ENCODE peak calls at places on chromosomes 2 and 18, in seven cellular contexts. M is adrenal gland, X is A549, E is BE2C, W is left ventricle myocardium inferior, O is spleen, L is OCI-LY7. J is an unnamed sample.

GRCh38 chr2:239368321-239368720 is 32.5 kb downstream of the HDAC4 start:
- DNase-seq in M (no peak), X (no peak), E (no peak), W (no peak), O (no peak), L (no peak), J (no peak)

GRCh38 chr2:36355157-36355889 is at the start of gene CRIM1:
- DNase-seq in M (peak), X (peak), E (peak), W (peak), O (peak), L (peak), J (peak)

GRCh38 chr2:96927420-96928171 is 57.7 kb upstream of the SEMA4C start:
- DNase-seq in M (no peak), X (no peak), E (no peak), W (peak), O (no peak), L (no peak), J (peak)

GRCh38 chr2:43222472-43223146 is 3.8 kb downstream of the ZFP36L2 start:
- DNase-seq in M (peak), X (no peak), E (no peak), W (no peak), O (peak), L (no peak), J (no peak)

GRCh38 chr2:144513388-144514100 is 6.4 kb downstream of the ZEB2 start:
- DNase-seq in M (peak), X (no peak), E (no peak), W (no peak), O (peak), L (no peak), J (peak)

GRCh38 chr2:100554788-100555407 is 7.9 kb upstream of the PDCL3 start:
- DNase-seq in M (peak), X (no peak), E (no peak), W (no peak), O (peak), L (no peak), J (no peak)

GRCh38 chr2:151570191-151570590 is 160.5 kb downstream of the RIF1 start:
- DNase-seq in M (no peak), X (no peak), E (no peak), W (no peak), O (no peak), L (no peak), J (no peak)

GRCh38 chr2:133506962-133507361 is 61.3 kb downstream of the NCKAP5 start:
- DNase-seq in M (no peak), X (no peak), E (peak), W (peak), O (no peak), L (no peak), J (no peak)

DNA sequence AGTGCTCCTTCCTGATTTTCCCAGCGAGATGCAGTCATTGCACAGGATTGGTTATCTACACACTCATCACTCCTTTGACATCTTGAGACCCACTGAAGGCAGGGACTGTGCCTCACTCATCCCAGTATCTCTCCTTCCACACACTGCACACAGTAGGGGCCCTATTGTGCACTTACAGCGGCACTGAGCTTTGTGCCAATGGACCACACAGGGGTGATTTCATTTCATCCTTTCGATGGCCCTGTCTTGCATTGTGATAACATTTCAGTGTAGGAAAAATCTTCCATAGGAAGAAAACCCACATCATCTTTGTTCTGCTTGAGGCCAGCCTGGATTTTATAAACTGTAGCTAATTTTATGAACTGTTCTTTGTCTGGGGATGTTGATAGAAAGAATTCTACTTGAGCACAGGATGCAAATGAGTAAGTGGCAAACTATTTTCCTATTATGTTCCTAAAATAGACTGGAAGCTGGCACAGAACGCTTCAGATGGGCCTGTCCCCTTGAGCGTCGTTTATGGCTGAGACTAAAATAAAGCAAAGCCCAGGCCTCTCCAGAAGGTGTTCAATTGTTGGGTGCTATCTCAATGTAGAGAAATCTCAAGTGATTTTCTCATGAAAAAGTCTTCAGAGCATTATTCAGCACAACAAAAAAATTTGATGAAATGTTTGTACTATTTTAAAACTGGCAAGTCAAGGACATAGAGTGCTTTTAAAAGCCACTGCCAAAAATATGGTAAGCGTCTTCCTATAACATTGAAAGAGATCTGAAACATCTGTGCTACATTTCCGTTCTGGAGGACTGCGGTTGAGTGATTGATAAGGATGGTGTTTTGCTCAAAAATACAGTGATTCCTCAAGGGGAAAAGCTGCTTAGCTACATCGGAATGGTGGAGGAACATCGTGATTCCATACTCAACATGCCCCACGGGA is 10.7 kb upstream of the LRRFIP1 start:
- DNase-seq in M (no peak), X (no peak), E (no peak), W (no peak), O (no peak), L (no peak), J (peak)
- H3K4me3 ChIP-seq in M (no peak), X (no peak), E (no peak), W (no peak), O (no peak), L (no peak), J (no peak)

GRCh38 chr18:59631583-59632181 is 65.5 kb downstream of the CCBE1 start:
- DNase-seq in M (peak), X (peak), E (no peak), W (no peak), O (no peak), L (peak), J (no peak)
- TF ChIP-seq CTCF in M (peak), X (peak), E (peak), W (peak), O (no peak), L (peak), J (peak)

GRCh38 chr2:240831594-240832204 is 11.7 kb upstream of the KIF1A start:
- DNase-seq in M (no peak), X (no peak), E (no peak), W (no peak), O (peak), L (no peak), J (no peak)
- H3K4me3 ChIP-seq in M (no peak), X (peak), E (peak), W (peak), O (peak), L (peak), J (no peak)

DNA sequence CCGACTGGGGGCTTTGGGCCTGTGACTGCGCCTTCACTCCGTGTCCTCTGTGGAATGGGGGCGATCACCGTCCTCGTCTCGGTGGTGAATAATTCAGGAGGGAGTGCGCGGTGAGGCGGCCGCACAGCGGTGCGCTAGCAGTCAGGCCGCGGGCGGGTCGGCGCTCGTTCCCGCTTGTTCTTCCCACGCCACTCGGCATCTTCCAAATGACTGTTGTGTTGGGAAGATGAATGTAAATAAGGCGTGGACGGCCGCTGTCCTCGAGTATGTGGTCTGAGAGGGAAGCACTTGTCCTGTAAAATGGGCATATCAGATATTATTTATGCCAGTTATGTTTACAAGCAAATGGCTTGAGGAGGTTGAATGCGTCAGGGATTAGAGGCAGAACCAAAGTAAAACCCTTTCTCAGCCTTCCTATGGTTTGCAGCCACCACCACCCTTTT is 607 bp upstream of the VPS4B start:
- DNase-seq in M (no peak), X (no peak), E (no peak), W (no peak), O (peak), L (no peak), J (no peak)
- TF ChIP-seq CTCF in M (peak), X (no peak), E (no peak), W (no peak), O (no peak), L (no peak), J (no peak)

GRCh38 chr2:66436546-66436945 is 1.6 kb downstream of the MEIS1 start:
- DNase-seq in M (no peak), X (no peak), E (no peak), W (no peak), O (no peak), L (no peak), J (no peak)
- H3K4me3 ChIP-seq in M (peak), X (no peak), E (peak), W (peak), O (peak), L (peak), J (peak)

GRCh38 chr18:47247036-47247832 is 4.2 kb downstream of the SKOR2 start:
- DNase-seq in M (no peak), X (no peak), E (no peak), W (no peak), O (no peak), L (no peak), J (no peak)
- TF ChIP-seq CTCF in M (no peak), X (no peak), E (no peak), W (peak), O (no peak), L (no peak), J (peak)

DNA sequence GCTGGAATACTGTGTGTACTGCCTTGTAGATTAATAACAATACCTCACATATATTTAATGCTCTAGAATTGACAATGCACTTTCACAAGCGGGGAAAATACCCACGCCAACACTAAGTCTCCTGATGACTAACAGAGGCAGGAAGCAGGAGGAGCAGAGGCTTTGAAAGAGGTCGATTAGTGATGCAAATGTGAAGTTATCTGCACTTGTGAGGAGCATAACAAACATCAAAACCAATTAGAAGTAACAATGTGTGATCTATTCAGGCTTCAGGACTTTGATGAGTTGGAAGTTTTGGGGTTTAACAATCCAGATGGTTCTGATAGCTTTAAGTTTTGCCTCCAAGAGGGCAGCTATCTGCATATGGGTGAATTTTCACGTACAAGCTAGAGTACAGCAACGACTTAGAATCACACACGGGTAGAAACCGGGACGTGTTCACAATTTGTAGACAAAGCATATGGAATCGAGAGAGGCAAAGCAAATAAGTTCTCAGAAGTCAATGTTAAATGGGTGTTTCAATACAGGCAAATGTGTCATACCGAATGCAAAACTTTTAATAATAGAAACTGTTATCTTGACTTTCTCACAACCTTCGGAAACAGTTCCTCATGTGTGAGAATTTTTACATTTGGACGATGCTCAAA is 114.5 kb downstream of the METTL8 start:
- DNase-seq in M (no peak), X (no peak), E (no peak), W (no peak), O (no peak), L (peak), J (no peak)
- H3K4me3 ChIP-seq in M (no peak), X (no peak), E (no peak), W (no peak), O (no peak), L (peak), J (no peak)

DNA sequence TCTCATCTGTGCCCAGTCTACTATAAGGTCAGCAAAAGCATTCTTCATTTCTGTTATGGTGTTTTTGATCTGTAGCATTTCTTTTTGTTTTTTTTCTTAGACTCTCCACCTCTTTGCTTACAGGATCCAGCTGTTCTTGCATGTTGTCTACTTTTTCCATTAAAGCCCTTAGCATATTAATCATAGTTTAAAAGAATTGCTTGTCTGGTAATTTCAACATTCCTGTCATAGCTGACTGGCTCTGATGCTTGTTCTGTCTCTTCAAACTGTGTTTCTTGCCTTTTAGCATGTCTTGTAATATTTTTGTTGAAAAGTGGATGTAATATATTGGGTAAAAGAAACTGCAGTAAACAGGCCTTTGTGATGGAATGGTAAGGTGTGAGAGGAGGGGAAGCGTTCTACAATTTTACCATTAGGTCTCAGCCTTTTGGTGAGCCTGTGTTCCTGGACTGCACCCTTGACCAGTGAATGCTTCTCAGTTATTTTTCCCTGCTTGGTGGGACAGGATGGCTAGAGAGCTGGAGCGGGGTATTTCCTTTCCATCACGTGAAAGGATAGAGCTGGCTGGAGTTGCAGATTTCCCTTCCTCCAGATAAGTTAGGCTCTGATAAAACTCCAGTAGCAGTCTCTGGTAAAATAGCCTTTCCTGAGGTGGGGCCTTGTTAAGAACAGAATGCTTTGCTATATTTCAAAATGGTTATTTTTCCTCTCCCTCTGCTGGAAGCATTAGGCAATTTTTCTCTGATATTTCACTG is 65.4 kb downstream of the PLA2R1 start:
- DNase-seq in M (no peak), X (no peak), E (no peak), W (no peak), O (no peak), L (no peak), J (no peak)
- TF ChIP-seq CTCF in M (no peak), X (no peak), E (no peak), W (no peak), O (no peak), L (no peak), J (no peak)

DNA sequence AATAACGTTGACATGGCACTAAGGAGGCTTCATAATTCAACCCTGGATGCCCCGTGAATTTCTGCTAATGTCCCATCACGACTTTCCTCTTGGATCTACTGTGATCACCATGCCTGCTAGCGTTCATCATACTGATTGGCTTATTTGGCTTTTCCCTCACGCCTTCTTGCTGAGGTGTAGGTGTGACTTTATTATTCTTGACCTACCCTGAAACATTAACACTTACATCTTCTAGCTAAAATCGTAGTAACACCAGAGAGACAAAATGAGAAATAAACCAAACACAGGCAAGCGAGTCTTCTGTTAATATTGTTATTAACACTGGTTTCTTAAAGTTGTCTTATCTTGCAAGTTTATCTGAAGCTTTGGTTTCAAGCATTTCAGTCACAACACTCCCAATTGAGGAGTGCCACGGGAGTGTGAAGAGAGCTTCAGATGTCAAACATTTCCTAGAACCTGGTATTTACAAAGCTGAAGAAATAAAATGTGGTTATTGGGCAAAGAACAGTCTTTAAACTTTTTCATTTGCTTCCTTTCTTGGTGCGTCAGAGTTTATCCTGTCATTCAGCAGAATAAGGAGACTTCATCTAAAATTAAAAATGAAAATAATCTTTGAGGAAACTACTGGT is 15.4 kb upstream of the STAT1 start:
- DNase-seq in M (no peak), X (no peak), E (no peak), W (no peak), O (no peak), L (no peak), J (no peak)
- H3K4me3 ChIP-seq in M (no peak), X (no peak), E (no peak), W (no peak), O (no peak), L (no peak), J (no peak)

DNA sequence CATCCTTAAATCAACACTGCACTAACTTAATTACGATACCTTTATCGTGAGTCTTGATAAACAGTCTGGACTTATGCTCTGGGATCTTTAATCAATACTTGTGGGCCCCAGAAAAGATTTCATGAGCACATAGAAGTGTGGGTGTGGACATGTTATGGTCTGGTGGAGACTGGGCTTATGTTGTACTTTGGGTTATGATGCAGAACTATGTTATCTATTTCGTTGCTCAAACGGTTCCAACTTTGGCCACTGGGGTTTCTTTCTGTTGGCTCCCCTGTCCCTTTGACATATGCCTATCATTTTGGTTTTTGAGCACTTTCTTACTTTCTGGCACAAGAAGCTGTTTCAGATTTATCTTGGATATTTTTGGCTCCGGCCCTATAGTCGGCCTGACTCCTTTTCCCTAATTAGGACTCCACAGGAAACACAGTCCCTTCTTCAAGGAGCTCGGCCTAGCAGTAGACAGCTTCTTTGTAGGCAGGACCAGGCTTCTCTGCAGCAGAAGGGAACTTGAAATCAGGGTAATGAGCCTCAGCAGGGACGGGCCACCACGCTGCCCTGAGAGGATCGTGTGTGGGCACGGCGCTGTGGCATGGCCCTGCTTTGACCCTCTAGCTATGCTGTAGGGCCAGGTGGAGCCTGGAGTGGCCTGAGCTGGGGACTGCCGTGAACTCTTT is 54.6 kb upstream of the TXNDC2 start:
- DNase-seq in M (no peak), X (no peak), E (no peak), W (no peak), O (no peak), L (no peak), J (no peak)
- TF ChIP-seq CTCF in M (no peak), X (no peak), E (peak), W (peak), O (no peak), L (peak), J (no peak)

J was measured in left lung.